ENCODE peak calls at places on chromosome 6, in six cellular contexts. M, S, R, J, T and Q are unnamed samples.

GRCh38 chr6:144437105-144437504 is 152.0 kb downstream of the UTRN start:
- DNase-seq in T (no peak), J (no peak), R (no peak), M (no peak), S (no peak), Q (no peak)

GRCh38 chr6:54835176-54835575 is 11.4 kb upstream of the FAM83B start:
- DNase-seq in S (no peak), J (no peak), R (no peak), M (no peak), T (no peak), Q (no peak)

GRCh38 chr6:163835772-163836171 is 421.3 kb downstream of the QKI start:
- DNase-seq in M (no peak), S (no peak), J (no peak), R (no peak), T (no peak), Q (no peak)

GRCh38 chr6:108518714-108519576 is 41.8 kb upstream of the FOXO3 start:
- DNase-seq in R (peak), S (peak), J (no peak), M (peak), T (no peak), Q (no peak)

GRCh38 chr6:13422601-13423247 is 64.7 kb downstream of the GFOD1 start:
- DNase-seq in S (no peak), R (no peak), T (no peak), J (peak), M (no peak), Q (no peak)

GRCh38 chr6:35691027-35691824 is 2.5 kb upstream of the FKBP5 start:
- DNase-seq in S (no peak), T (peak), R (no peak), J (no peak), M (no peak), Q (no peak)

GRCh38 chr6:35436071-35436865 is 15.9 kb upstream of the FANCE start:
- DNase-seq in J (no peak), T (no peak), M (no peak), S (no peak), R (no peak), Q (no peak)

GRCh38 chr6:78353040-78353439 is 514.3 kb upstream of the IRAK1BP1 start:
- DNase-seq in R (no peak), J (no peak), M (no peak), S (no peak), T (no peak), Q (no peak)

GRCh38 chr6:85472744-85473143 is 22.9 kb downstream of the NT5E start:
- DNase-seq in T (no peak), R (no peak), S (no peak), J (no peak), M (no peak), Q (no peak)

GRCh38 chr6:13303668-13304017 is 24.7 kb downstream of the TBC1D7 start:
- DNase-seq in M (peak), R (peak), T (no peak), J (peak), S (no peak), Q (peak)

GRCh38 chr6:39812853-39813533 is 20.8 kb downstream of the DAAM2 start:
- DNase-seq in S (no peak), M (peak), J (no peak), R (peak), T (no peak), Q (no peak)

GRCh38 chr6:52161689-52162438 is 24.3 kb upstream of the IL17A start:
- DNase-seq in S (no peak), J (no peak), T (no peak), R (no peak), M (no peak), Q (no peak)

GRCh38 chr6:12258591-12258990 is 31.6 kb upstream of the EDN1 start:
- DNase-seq in S (no peak), R (no peak), J (no peak), T (no peak), M (no peak), Q (no peak)

GRCh38 chr6:157714153-157714490 is 108.9 kb upstream of the SNX9 start:
- DNase-seq in R (no peak), T (no peak), M (no peak), S (no peak), J (peak), Q (no peak)

GRCh38 chr6:54440549-54440948 is 132.3 kb downstream of the TINAG start:
- DNase-seq in J (no peak), T (no peak), S (peak), M (no peak), R (no peak), Q (no peak)

DNA sequence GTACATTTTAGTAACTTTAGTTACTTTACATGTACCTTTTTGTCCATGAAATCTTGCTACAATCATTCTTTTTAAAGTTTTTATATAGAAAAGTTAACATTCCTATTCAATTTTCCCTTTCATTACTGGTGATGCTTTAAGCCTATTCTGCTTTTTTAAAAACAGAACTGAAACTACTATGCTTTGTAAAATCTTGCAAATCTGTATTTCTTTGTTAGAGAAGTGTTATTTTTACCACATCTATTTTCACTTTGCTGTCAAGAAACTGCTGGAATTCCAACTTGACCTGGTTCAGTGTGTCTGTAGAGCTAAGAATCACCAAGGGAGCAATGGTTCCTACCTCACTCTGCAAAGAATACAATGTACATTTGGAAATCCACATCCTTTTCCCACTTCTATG is 21.8 kb upstream of the SAMD5 start:
- DNase-seq in J (no peak), T (no peak), M (no peak), R (peak), S (no peak), Q (no peak)
- TF ChIP-seq CTCF in J (no peak), T (no peak), M (no peak), R (no peak), S (no peak), Q (no peak)

GRCh38 chr6:170443151-170443662 is 109.9 kb downstream of the PSMB1 start:
- DNase-seq in R (no peak), J (no peak), T (no peak), M (no peak), S (no peak), Q (no peak)
- TF ChIP-seq CTCF in R (no peak), J (no peak), T (no peak), M (peak), S (no peak), Q (no peak)

GRCh38 chr6:135850882-135851281 is 619 bp upstream of the PDE7B start:
- DNase-seq in M (no peak), T (no peak), S (no peak), J (no peak), R (no peak), Q (no peak)
- TF ChIP-seq CTCF in M (no peak), T (no peak), S (no peak), J (no peak), R (no peak), Q (no peak)

DNA sequence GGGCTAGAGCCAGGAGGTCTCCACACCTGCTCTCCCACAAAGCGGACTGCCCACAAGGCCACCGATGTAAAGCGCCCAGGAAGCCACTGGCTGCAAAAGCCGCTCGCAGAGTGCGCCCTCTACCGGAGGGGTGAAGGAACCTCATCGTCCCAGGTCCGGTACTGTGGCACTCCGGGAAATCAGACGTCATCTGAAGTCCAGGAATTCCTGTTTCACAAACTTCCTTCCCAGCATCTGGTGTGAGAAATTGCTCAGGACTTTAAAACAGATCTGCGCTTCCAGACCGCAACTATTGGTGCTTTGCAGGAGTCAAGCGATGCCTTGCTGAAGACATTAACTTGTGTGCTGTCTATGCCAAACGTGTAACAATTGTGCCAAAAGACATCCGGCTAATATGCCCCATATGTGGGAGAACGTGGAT is 115.1 kb upstream of the ARID1B start:
- DNase-seq in J (no peak), M (peak), R (no peak), T (no peak), S (peak), Q (peak)
- TF ChIP-seq CTCF in J (peak), M (peak), R (no peak), T (no peak), S (peak), Q (peak)

GRCh38 chr6:34246563-34247391 is 2.0 kb downstream of the SMIM29 start:
- DNase-seq in T (no peak), S (peak), R (no peak), J (peak), M (no peak), Q (peak)
- TF ChIP-seq CTCF in T (no peak), S (peak), R (peak), J (peak), M (peak), Q (peak)

GRCh38 chr6:34027445-34027936 is 118.4 kb downstream of the GRM4 start:
- DNase-seq in S (peak), R (peak), T (no peak), M (no peak), J (peak), Q (peak)

GRCh38 chr6:34022873-34023255 is 123.0 kb downstream of the GRM4 start:
- DNase-seq in T (no peak), J (no peak), M (no peak), R (no peak), S (no peak), Q (no peak)

GRCh38 chr6:34025851-34026250 is 120.0 kb downstream of the GRM4 start:
- DNase-seq in J (peak), R (no peak), M (no peak), T (no peak), S (no peak), Q (no peak)

GRCh38 chr6:34027939-34028441 is 117.9 kb downstream of the GRM4 start:
- DNase-seq in T (no peak), S (no peak), R (no peak), J (no peak), M (no peak), Q (no peak)

GRCh38 chr6:34025112-34025807 is 120.6 kb downstream of the GRM4 start:
- DNase-seq in R (no peak), M (no peak), J (no peak), T (no peak), S (no peak), Q (no peak)
- TF ChIP-seq CTCF in R (no peak), M (no peak), J (no peak), T (no peak), S (no peak), Q (no peak)

GRCh38 chr6:37137201-37137880 is 32.6 kb upstream of the PIM1 start:
- DNase-seq in R (no peak), M (peak), S (peak), T (no peak), J (peak), Q (peak)
- TF ChIP-seq CTCF in R (no peak), M (no peak), S (no peak), T (no peak), J (no peak), Q (no peak)

DNA sequence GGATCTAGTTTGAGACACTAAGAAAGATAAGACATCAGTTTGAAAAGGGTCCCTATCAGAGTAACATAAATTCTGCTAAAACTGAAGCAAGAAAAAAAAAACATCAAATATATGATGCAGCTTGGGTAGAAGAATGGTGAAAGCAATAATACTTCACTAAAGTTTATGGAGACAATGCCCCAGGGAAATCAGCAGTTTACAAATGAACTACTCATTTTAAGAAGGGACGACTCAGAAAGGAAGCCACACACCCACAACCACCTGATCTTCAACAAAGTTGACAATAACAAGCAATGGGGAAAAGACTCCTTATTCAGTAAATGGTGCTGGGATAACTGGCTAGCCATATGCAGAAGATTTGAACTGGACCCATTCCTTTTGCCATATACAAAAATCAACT is 143.5 kb downstream of the TPBG start:
- DNase-seq in J (no peak), M (no peak), T (no peak), R (no peak), S (no peak), Q (peak)
- TF ChIP-seq CTCF in J (no peak), M (no peak), T (no peak), R (no peak), S (no peak), Q (no peak)

DNA sequence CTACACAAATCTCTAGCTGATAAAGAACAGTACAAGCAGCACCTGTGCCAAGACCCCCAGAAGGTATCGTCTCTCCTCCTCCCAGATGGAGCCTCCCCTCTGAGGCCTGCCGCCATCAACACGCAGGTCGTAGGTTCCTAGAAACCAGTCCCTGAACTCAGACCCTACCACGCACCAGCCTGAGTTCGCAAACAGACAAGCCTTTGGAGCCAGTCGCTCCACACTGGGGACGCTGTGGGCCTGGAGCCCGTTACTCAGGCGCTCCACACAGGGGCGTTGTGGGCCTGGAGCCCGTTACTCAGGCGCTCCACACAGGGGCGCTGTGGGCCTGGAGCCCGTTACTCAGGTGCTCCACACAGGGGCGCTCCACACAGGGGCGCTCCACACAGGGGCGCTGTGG is 263.3 kb downstream of the THBS2 start:
- DNase-seq in J (no peak), T (no peak), R (no peak), M (no peak), S (no peak), Q (no peak)
- TF ChIP-seq CTCF in J (no peak), T (no peak), R (no peak), M (no peak), S (no peak), Q (no peak)